ENCODE peak calls at places on chromosomes 5 and 9, in five cellular contexts. O, J, Q, A and R are unnamed samples.

GRCh38 chr5:31492824-31493223 is 39.1 kb downstream of the DROSHA start:
- DNase-seq in O (no peak), J (no peak), Q (peak), A (no peak), R (peak)

GRCh38 chr9:20343325-20343724 is 279.0 kb downstream of the MLLT3 start:
- DNase-seq in O (no peak), J (no peak), Q (no peak), A (no peak), R (no peak)

GRCh38 chr9:36793277-36793676 is 220.6 kb downstream of the MELK start:
- DNase-seq in O (no peak), J (peak), Q (no peak), A (no peak), R (no peak)

GRCh38 chr5:124411089-124411488 is 335.4 kb downstream of the ZNF608 start:
- DNase-seq in O (no peak), J (no peak), Q (no peak), A (no peak), R (peak)

GRCh38 chr5:98902733-98903132 is 26.1 kb downstream of the CHD1 start:
- DNase-seq in O (no peak), J (no peak), Q (peak), A (no peak), R (peak)

GRCh38 chr5:33762859-33763258 is 128.9 kb downstream of the ADAMTS12 start:
- DNase-seq in O (no peak), J (no peak), Q (no peak), A (no peak), R (no peak)

GRCh38 chr9:70488098-70488792 is 73.8 kb upstream of the KLF9 start:
- DNase-seq in O (no peak), J (no peak), Q (no peak), A (no peak), R (no peak)

GRCh38 chr5:73189816-73190451 is 16.9 kb downstream of the TMEM174 start:
- DNase-seq in O (no peak), J (peak), Q (peak), A (no peak), R (peak)

GRCh38 chr5:137234973-137235943 is 263.9 kb downstream of the SPOCK1 start:
- DNase-seq in O (no peak), J (no peak), Q (peak), A (peak), R (no peak)

GRCh38 chr5:140575309-140575708 is 10.7 kb downstream of the SLC35A4 start:
- DNase-seq in O (peak), J (peak), Q (no peak), A (no peak), R (peak)

GRCh38 chr9:26950521-26950920 is 3.5 kb upstream of the PLAA start:
- DNase-seq in O (no peak), J (no peak), Q (no peak), A (no peak), R (no peak)

GRCh38 chr5:159319363-159319762 is 10.9 kb downstream of the IL12B start:
- DNase-seq in O (no peak), J (no peak), Q (no peak), A (no peak), R (no peak)

GRCh38 chr5:157549283-157549629 is 26.3 kb downstream of the ADAM19 start:
- DNase-seq in O (no peak), J (no peak), Q (peak), A (no peak), R (peak)

GRCh38 chr5:147874910-147875367 is 3.6 kb upstream of the SCGB3A2 start:
- DNase-seq in O (no peak), J (no peak), Q (no peak), A (no peak), R (no peak)

GRCh38 chr9:103997861-103998370 is 96.2 kb upstream of the SMC2 start:
- DNase-seq in O (no peak), J (no peak), Q (no peak), A (no peak), R (no peak)

GRCh38 chr9:132894343-132894742 is 15.6 kb downstream of the SPACA9 start:
- DNase-seq in O (no peak), J (no peak), Q (no peak), A (peak), R (no peak)

GRCh38 chr9:76379494-76379893 is 14.7 kb downstream of the RFK start:
- DNase-seq in O (no peak), J (no peak), Q (no peak), A (peak), R (no peak)

GRCh38 chr5:102799017-102799416 is 43.9 kb downstream of the PAM start:
- DNase-seq in O (peak), J (no peak), Q (peak), A (no peak), R (peak)

GRCh38 chr5:110956280-110956912 is 115.1 kb upstream of the TSLP start:
- DNase-seq in O (no peak), J (no peak), Q (no peak), A (no peak), R (no peak)

DNA sequence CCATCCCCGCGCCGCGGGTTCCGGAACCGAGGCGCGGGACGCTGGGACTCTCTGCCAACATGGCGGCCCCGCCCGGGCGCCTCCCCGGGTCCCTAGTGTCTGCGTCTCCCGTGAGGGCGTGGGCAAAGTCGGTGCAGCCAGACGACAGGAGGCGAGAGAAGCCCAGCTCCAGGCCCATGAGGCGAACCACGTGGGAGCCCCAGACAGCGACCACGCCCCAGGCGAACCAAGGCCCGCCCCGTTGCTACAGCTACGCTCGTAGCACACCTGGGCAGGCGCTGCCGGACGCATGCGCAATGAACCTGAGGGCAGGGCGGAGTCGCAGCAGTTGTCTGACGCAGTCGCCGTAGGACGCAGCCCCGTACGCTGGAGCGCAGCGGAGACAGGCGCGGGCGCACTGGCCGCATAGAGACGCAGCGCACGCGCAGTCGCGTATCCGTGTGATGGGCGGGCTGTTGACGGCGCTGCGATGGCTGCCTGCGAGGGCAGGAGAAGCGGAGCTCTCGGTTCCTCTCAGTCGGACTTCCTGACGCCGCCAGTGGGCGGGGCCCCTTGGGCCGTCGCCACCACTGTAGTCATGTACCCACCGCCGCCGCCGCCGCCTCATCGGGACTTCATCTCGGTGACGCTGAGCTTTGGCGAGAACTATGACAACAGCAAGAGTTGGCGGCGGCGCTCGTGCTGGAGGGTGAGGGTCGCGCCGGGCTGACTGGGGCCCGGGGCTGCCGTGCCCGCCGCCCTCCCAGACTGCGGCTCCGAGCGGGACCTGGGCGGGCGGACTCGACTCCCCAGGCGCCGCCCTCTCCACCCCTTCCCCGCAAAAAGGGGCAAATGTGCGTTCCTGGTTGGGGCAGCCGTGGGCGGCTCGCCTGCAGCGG is at the start of gene MAN1B1:
- DNase-seq in O (peak), J (peak), Q (peak), A (peak), R (peak)
- TF ChIP-seq CTCF in O (no peak), J (no peak), Q (no peak), A (no peak), R (no peak)

GRCh38 chr5:59744531-59744992 is 149.0 kb downstream of the PDE4D start:
- DNase-seq in O (no peak), J (no peak), Q (peak), A (no peak), R (peak)
- H3K4me3 ChIP-seq in O (no peak), J (no peak), Q (no peak), A (no peak), R (no peak)

GRCh38 chr5:320524-321232 is 836 bp upstream of the AHRR start:
- DNase-seq in O (no peak), J (no peak), Q (no peak), A (no peak), R (no peak)
- TF ChIP-seq CTCF in O (no peak), J (no peak), Q (no peak), A (no peak), R (no peak)

GRCh38 chr9:109918359-109919163 is 138.6 kb downstream of the PALM2AKAP2 start:
- DNase-seq in O (no peak), J (no peak), Q (no peak), A (no peak), R (peak)
- H3K4me3 ChIP-seq in O (no peak), J (no peak), Q (no peak), A (no peak), R (no peak)

DNA sequence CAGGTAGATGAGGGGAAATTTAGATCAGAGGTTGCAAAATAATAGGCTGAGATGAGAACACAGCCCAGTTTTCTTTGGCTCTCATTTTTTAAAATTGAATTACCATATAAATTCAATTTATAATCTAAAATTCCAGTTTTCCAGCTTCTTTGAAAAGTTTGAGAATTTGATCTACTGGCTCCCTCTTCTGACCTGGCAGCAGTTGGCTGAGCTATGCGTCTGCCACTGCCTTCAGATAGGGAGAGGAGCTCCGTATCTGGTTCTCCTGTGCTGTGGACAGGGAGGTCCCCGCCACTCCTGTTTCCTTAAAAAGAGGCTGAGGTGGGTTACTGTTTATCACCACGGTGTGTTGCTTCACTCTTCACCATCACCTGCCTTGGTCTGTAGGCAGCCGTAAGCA is 103.7 kb downstream of the ARHGAP26 start:
- DNase-seq in O (no peak), J (no peak), Q (no peak), A (no peak), R (no peak)
- TF ChIP-seq CTCF in O (no peak), J (no peak), Q (no peak), A (no peak), R (peak)

DNA sequence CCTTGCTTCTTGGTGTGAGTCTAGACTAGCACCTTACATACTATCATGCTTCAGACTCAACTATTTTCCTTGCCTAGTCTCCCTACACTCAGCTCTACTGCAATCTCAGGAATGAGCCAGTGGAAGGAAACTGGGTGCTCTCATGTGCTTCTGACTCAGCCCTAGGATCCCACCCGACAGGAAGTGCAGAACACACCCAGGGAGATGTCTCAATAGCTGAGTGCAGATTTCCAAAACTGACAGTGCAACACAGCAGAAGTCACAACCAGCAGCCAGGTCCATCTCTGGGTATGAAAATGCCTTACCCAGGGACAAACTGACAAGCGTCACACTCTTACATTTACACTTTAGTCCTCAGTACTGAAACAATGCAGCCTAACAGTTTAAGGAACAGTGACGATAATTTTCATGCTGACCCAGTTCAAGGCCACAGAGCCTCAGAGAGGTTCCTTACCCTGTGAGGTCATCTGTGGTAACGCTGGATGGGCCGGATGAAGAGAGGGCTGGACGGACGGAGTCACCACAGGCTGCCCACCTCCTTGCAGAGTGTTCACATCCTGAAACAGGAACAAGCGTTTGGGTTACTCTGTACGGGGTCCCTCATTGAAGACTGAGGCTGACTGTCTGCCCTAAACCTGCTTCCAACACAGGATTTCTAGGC is 33.0 kb downstream of the FKBP15 start:
- DNase-seq in O (peak), J (no peak), Q (peak), A (peak), R (peak)
- H3K4me3 ChIP-seq in O (no peak), J (no peak), Q (peak), A (no peak), R (peak)